ENCODE peak calls at places on chromosome 22, in eight cellular contexts. R, U, M, D, B, O, I and L are unnamed samples.

GRCh38 chr22:38863531-38864131 is 8.4 kb downstream of the CBX6 start:
- DNase-seq in R (no peak), U (no peak), M (peak), D (no peak), B (no peak), O (peak), I (peak), L (peak)

GRCh38 chr22:38243007-38243775 is 29.6 kb downstream of the TMEM184B start:
- DNase-seq in R (peak), U (peak), M (no peak), D (peak), B (peak), O (no peak), I (peak), L (no peak)

GRCh38 chr22:26648761-26649363 is 8.5 kb upstream of the MIAT start:
- DNase-seq in R (no peak), U (no peak), M (no peak), D (no peak), B (no peak), O (no peak), I (no peak), L (no peak)

GRCh38 chr22:27913162-27913741 is 5.8 kb downstream of the PITPNB start:
- DNase-seq in R (no peak), U (peak), M (no peak), D (no peak), B (no peak), O (no peak), I (no peak), L (no peak)

GRCh38 chr22:19448739-19449421 is 1.4 kb upstream of the C22orf39 start:
- DNase-seq in R (no peak), U (no peak), M (no peak), D (no peak), B (no peak), O (no peak), I (no peak), L (no peak)

GRCh38 chr22:21051145-21051835 is 5.5 kb downstream of the LRRC74B start:
- DNase-seq in R (no peak), U (no peak), M (peak), D (no peak), B (no peak), O (no peak), I (no peak), L (peak)

GRCh38 chr22:41366323-41367014 is 15.3 kb upstream of the TEF start:
- DNase-seq in R (no peak), U (no peak), M (no peak), D (no peak), B (no peak), O (no peak), I (no peak), L (no peak)

GRCh38 chr22:41563051-41563711 is 2.4 kb downstream of the CSDC2 start:
- DNase-seq in R (peak), U (peak), M (peak), D (no peak), B (no peak), O (no peak), I (peak), L (no peak)

GRCh38 chr22:37747715-37748100 is 50.9 kb downstream of the TRIOBP start:
- DNase-seq in R (no peak), U (no peak), M (no peak), D (no peak), B (no peak), O (no peak), I (no peak), L (no peak)

GRCh38 chr22:43945632-43946390 is 9.4 kb upstream of the SAMM50 start:
- DNase-seq in R (peak), U (peak), M (no peak), D (peak), B (peak), O (peak), I (peak), L (peak)

DNA sequence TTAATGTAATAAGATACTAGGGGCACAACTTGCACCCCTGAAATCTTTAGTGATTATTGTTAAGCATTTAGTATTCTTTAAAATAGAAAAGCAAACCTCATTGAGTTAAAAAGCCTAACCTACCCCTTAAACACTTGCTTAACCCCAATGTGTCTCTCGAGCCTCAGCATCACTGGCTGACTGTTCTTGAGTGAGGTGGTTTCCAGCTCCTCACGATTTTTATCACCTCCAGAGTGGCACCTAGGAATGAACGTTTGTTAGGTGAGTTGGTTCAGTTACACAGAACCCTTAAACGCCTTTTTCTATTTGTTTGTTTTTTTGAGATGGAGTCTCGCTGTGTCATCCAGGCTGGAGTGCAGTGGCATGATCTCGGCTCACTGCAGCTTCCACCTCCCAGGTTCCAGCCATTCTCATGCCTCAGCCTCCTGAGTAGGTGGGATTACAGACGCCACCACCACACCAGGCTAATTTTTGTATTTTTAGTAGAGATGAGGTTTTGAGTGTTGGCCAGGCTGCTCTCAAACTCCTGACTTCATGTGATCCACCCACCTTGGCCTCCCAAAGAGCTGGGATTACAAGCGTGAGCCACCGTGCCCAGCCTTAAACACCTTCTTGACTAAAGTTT is 13.7 kb downstream of the YWHAH start:
- DNase-seq in R (no peak), U (no peak), M (no peak), D (no peak), B (no peak), O (no peak), I (no peak), L (peak)
- TF ChIP-seq POLR2A in R (no peak), U (no peak), M (no peak), D (no peak), B (no peak), O (no peak), I (no peak), L (no peak)

GRCh38 chr22:47618611-47619010 is 856.2 kb downstream of the TBC1D22A start:
- DNase-seq in R (no peak), U (no peak), M (no peak), D (no peak), B (no peak), O (no peak), I (no peak), L (peak)
- TF ChIP-seq POLR2A in R (no peak), U (no peak), M (no peak), D (no peak), B (no peak), O (no peak), I (no peak), L (no peak)

GRCh38 chr22:25161916-25162530 is 37.6 kb upstream of the CRYBB3 start:
- DNase-seq in R (no peak), U (no peak), M (no peak), D (no peak), B (no peak), O (no peak), I (no peak), L (peak)
- TF ChIP-seq POLR2A in R (no peak), U (no peak), M (no peak), D (no peak), B (no peak), O (no peak), I (no peak), L (no peak)

GRCh38 chr22:25420925-25421904 is 143.3 kb upstream of the GRK3 start:
- DNase-seq in R (no peak), U (no peak), M (no peak), D (no peak), B (no peak), O (no peak), I (no peak), L (no peak)

GRCh38 chr22:25420471-25420924 is 144.0 kb upstream of the GRK3 start:
- DNase-seq in R (no peak), U (no peak), M (no peak), D (no peak), B (no peak), O (no peak), I (no peak), L (no peak)

GRCh38 chr22:25417792-25418191 is 146.7 kb upstream of the GRK3 start:
- DNase-seq in R (no peak), U (no peak), M (no peak), D (no peak), B (no peak), O (no peak), I (no peak), L (no peak)

GRCh38 chr22:25413620-25414019 is 150.9 kb upstream of the GRK3 start:
- DNase-seq in R (no peak), U (no peak), M (no peak), D (no peak), B (no peak), O (no peak), I (no peak), L (no peak)

GRCh38 chr22:25419247-25420113 is 145.0 kb upstream of the GRK3 start:
- DNase-seq in R (peak), U (peak), M (no peak), D (peak), B (peak), O (no peak), I (no peak), L (no peak)
- TF ChIP-seq POLR2A in R (no peak), U (no peak), M (no peak), D (no peak), B (no peak), O (no peak), I (no peak), L (no peak)

GRCh38 chr22:22882033-22882717 is 5.4 kb upstream of the IGLL5 start:
- DNase-seq in R (no peak), U (no peak), M (no peak), D (peak), B (no peak), O (no peak), I (no peak), L (no peak)
- TF ChIP-seq POLR2A in R (no peak), U (no peak), M (no peak), D (no peak), B (no peak), O (no peak), I (no peak), L (no peak)

DNA sequence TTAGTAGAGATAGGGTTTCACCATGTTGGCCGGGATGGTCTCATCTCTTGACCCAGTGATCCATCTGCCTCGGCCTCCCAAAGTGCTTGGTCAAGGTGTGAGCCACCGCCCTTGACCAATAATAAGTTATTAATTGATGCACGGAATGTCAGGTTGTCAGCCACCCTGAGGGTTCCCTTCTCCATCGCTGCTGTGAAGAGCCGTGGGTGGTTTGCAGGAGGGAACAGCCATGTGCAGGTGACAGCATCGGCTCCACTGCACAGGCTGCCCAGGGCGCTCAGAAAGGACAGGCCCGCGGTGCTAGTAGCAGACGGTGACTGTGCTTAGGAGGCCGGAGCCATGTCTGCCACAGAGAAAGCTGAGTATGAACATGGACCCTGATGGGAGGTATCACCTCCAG is 814.0 kb downstream of the BRD1 start:
- DNase-seq in R (no peak), U (no peak), M (no peak), D (no peak), B (no peak), O (peak), I (no peak), L (no peak)
- TF ChIP-seq POLR2A in R (no peak), U (no peak), M (no peak), D (no peak), B (no peak), O (no peak), I (no peak), L (no peak)